ENCODE peak calls at places on chromosomes 13 and 19, in nine cellular contexts. Y is fibroblast of villous mesenchyme, D is body of pancreas, K is OCI-LY7, V is cardiac fibroblast, P is choroid plexus epithelial cell, N is psoas muscle, I is AG04450, G is HCT116. C is an unnamed sample.
A peak's percentile ranks its signal among the peaks of the same experiment; 100 is the strongest.

GRCh38 chr19:47445527-47445926 is 26.2 kb downstream of the SLC8A2 start:
- DNase-seq in Y (no peak), D (no peak), K (no peak), V (no peak), P (no peak), N (no peak), I (no peak), G (no peak), C (no peak)

GRCh38 chr13:112905990-112906641 is 62.9 kb upstream of the MCF2L start:
- DNase-seq in Y (no peak), D (no peak), K (no peak), V (no peak), P (no peak), N (no peak), I (no peak), G (no peak), C (no peak)

GRCh38 chr19:56538254-56538760 is 441 bp upstream of the ZFP28 start:
- DNase-seq in Y (peak; percentile 88), D (peak; percentile 93), K (no peak), V (peak; percentile 92), P (peak; percentile 94), N (peak; percentile 90), I (peak; percentile 66), G (no peak), C (peak; percentile 86)

GRCh38 chr13:25768726-25769270 is 283.0 kb downstream of the SHISA2 start:
- DNase-seq in Y (no peak), D (no peak), K (no peak), V (peak; percentile 27), P (peak; percentile 90), N (no peak), I (no peak), G (no peak), C (no peak)

GRCh38 chr19:51986309-51987291 is at the start of gene ZNF350:
- DNase-seq in Y (peak; percentile 99), D (peak; percentile 99), K (peak; percentile 94), V (peak; percentile 97), P (peak; percentile 98), N (peak; percentile 90), I (peak; percentile 90), G (peak; percentile 90), C (peak; percentile 95)

GRCh38 chr19:17981611-17982010 is 14.7 kb downstream of the KCNN1 start:
- DNase-seq in Y (no peak), D (no peak), K (no peak), V (no peak), P (no peak), N (no peak), I (no peak), G (no peak), C (no peak)

GRCh38 chr13:39263033-39263432 is 224.8 kb downstream of the NHLRC3 start:
- DNase-seq in Y (peak; percentile 27), D (peak; percentile 62), K (peak; percentile 44), V (peak; percentile 51), P (peak; percentile 61), N (peak; percentile 13), I (no peak), G (peak; percentile 24), C (peak; percentile 11)

GRCh38 chr19:2811221-2811722 is 8.4 kb upstream of the ZNF554 start:
- DNase-seq in Y (no peak), D (no peak), K (no peak), V (no peak), P (no peak), N (no peak), I (no peak), G (no peak), C (no peak)

GRCh38 chr13:29917573-29918091 is 67.2 kb upstream of the UBL3 start:
- DNase-seq in Y (no peak), D (no peak), K (no peak), V (peak; percentile 25), P (peak; percentile 5), N (no peak), I (no peak), G (no peak), C (no peak)

DNA sequence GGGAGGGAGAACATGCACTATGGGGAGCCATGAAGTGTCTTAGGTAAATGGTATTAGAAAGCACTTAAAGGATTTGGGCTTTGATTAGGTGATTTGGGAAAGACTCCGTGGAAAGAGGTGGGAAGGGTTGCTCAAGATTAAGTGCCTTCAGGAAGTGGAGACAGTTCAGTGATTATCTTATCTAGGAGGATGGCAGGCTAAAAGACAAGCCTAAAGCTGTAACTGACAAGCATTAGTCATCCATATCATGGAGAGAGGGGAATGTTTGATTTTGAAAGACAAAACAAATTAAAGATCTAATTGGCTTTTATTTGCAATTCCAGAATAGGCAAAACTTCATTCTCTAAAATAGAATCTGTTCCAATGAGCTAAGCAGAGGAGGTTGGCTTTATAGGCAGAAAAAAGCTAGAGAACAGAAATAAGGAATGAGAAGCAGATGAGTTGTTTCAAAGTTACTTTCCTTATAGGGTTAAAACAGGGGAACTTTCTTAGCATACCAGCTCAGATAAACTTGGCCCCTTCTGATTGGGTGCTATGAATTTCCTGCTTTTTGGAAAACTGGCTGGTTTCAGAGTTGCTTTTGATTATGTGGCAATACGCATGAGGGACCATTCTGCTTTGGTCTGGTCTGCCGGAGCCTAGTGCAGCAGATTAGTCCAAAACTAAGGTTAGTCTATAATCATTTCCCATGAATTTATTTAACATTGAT is 1.8 kb upstream of the DIAPH3 start:
- DNase-seq in Y (peak; percentile 72), D (peak; percentile 24), K (no peak), V (peak; percentile 74), P (no peak), N (no peak), I (peak; percentile 30), G (no peak), C (no peak)
- H3K4me3 ChIP-seq in Y (peak overlapping the region; percentile 86), D (no peak overlapping the region), K (no peak overlapping the region), V (no peak overlapping the region), P (no peak overlapping the region), N (peak overlapping the region; percentile 73), I (peak overlapping the region; percentile 34), G (no peak overlapping the region), C (no peak overlapping the region)

DNA sequence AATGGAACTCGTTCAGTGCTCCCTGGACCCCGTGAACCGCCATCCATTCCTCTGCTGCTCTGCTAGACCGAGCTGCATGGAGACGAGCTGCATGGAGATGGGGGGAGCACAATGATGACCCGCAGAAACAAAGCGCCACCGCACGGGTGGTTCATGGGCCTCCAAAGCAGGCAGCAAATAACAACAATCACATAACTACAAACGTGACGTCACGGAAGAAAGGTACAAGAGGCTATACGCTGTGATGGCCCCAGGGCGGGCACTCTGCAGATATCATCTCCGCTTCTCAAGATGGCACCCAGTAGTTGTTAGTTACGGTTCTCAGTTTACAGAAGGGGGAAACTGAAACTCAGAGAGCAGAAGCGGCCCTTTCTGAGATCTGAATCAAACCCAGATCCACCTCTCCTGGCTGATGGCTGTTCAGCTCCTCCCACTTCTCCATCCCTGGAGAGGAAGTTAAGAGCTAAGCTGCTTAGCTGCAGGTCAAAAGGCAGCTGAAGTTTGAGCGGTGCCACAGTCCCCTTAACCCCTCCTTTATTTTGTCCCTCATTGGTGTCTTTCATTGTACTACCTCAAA is 1.7 kb downstream of the ATP13A1 start:
- DNase-seq in Y (no peak), D (no peak), K (peak; percentile 89), V (no peak), P (no peak), N (no peak), I (no peak), G (no peak), C (no peak)
- H3K4me3 ChIP-seq in Y (no peak overlapping the region), D (no peak overlapping the region), K (peak overlapping the region; percentile 88), V (no peak overlapping the region), P (peak overlapping the region; percentile 97), N (peak overlapping the region; percentile 99), I (no peak overlapping the region), G (peak overlapping the region; percentile 96), C (peak overlapping the region; percentile 84)

GRCh38 chr19:6717441-6717971 is 2.9 kb downstream of the C3 start:
- DNase-seq in Y (no peak), D (no peak), K (no peak), V (no peak), P (no peak), N (no peak), I (no peak), G (peak; percentile 43), C (no peak)

GRCh38 chr19:6718111-6718740 is 2.2 kb downstream of the C3 start:
- DNase-seq in Y (no peak), D (no peak), K (no peak), V (no peak), P (no peak), N (no peak), I (no peak), G (no peak), C (no peak)

GRCh38 chr19:6714749-6715555 is 5.5 kb downstream of the C3 start:
- DNase-seq in Y (no peak), D (no peak), K (no peak), V (no peak), P (no peak), N (no peak), I (no peak), G (no peak), C (no peak)

GRCh38 chr19:6718741-6719539 is 1.5 kb downstream of the C3 start:
- DNase-seq in Y (no peak), D (peak; percentile 51), K (peak; percentile 86), V (peak; percentile 66), P (no peak), N (peak; percentile 54), I (no peak), G (peak; percentile 79), C (no peak)

GRCh38 chr19:6717036-6717435 is 3.4 kb downstream of the C3 start:
- DNase-seq in Y (no peak), D (no peak), K (no peak), V (no peak), P (no peak), N (no peak), I (no peak), G (no peak), C (no peak)
- H3K4me3 ChIP-seq in Y (no peak overlapping the region), D (no peak overlapping the region), K (no peak overlapping the region), V (no peak overlapping the region), P (no peak overlapping the region), N (no peak overlapping the region), I (no peak overlapping the region), G (no peak overlapping the region), C (no peak overlapping the region)

GRCh38 chr19:4304509-4305252 is at the start of gene FSD1:
- DNase-seq in Y (no peak), D (no peak), K (peak; percentile 77), V (peak; percentile 60), P (peak; percentile 42), N (no peak), I (no peak), G (no peak), C (no peak)
- H3K4me3 ChIP-seq in Y (peak within 1 kb of the TSS; percentile 51), D (no peak within 1 kb of the TSS), K (peak within 1 kb of the TSS; percentile 70), V (peak within 1 kb of the TSS; percentile 42), P (peak within 1 kb of the TSS; percentile 52), N (no peak within 1 kb of the TSS), I (peak within 1 kb of the TSS; percentile 55), G (peak within 1 kb of the TSS; percentile 37), C (no peak within 1 kb of the TSS)